ENCODE peak calls at places on chromosome 12, in seven cellular contexts. One of them, this sample, is unnamed.
A peak's percentile ranks its signal among the peaks of the same experiment; 100 is the strongest.

GRCh38 chr12:4579305-4580097 is 17.5 kb downstream of the DYRK4 start:
- DNase-seq in C1 segment of cervical spinal cord: no peak
- DNase-seq in KBM-7: peak; percentile 58
- DNase-seq in activated T-cell treated with anti-CD3 and anti-CD28 coated beads, Interleukin-2, amount 50 U/mL, for 72 hours: no peak
- DNase-seq in NCI-H510A: no peak
- DNase-seq in glutamatergic neuron: no peak
- DNase-seq in neuronal stem cell: peak; percentile 38
- DNase-seq in this sample: peak; percentile 51

GRCh38 chr12:57456145-57456700 is 1.1 kb downstream of the INHBE start:
- DNase-seq in KBM-7: peak; percentile 72
- DNase-seq in glutamatergic neuron: peak; percentile 58
- DNase-seq in activated T-cell treated with anti-CD3 and anti-CD28 coated beads, Interleukin-2, amount 50 U/mL, for 72 hours: peak; percentile 71
- DNase-seq in NCI-H510A: peak; percentile 47
- DNase-seq in neuronal stem cell: peak; percentile 51
- DNase-seq in C1 segment of cervical spinal cord: no peak
- DNase-seq in this sample: peak; percentile 35

GRCh38 chr12:82326905-82327503 is 31.2 kb downstream of the CCDC59 start:
- DNase-seq in KBM-7: peak; percentile 20
- DNase-seq in activated T-cell treated with anti-CD3 and anti-CD28 coated beads, Interleukin-2, amount 50 U/mL, for 72 hours: no peak
- DNase-seq in neuronal stem cell: no peak
- DNase-seq in NCI-H510A: no peak
- DNase-seq in C1 segment of cervical spinal cord: no peak
- DNase-seq in glutamatergic neuron: no peak
- DNase-seq in this sample: no peak

GRCh38 chr12:91127751-91128150 is 16.5 kb upstream of the LUM start:
- DNase-seq in KBM-7: no peak
- DNase-seq in C1 segment of cervical spinal cord: no peak
- DNase-seq in neuronal stem cell: no peak
- DNase-seq in activated T-cell treated with anti-CD3 and anti-CD28 coated beads, Interleukin-2, amount 50 U/mL, for 72 hours: no peak
- DNase-seq in glutamatergic neuron: no peak
- DNase-seq in NCI-H510A: no peak
- DNase-seq in this sample: no peak

GRCh38 chr12:212383-212798 is 1.6 kb downstream of the SLC6A12 start:
- DNase-seq in NCI-H510A: no peak
- DNase-seq in KBM-7: no peak
- DNase-seq in neuronal stem cell: no peak
- DNase-seq in activated T-cell treated with anti-CD3 and anti-CD28 coated beads, Interleukin-2, amount 50 U/mL, for 72 hours: no peak
- DNase-seq in glutamatergic neuron: no peak
- DNase-seq in C1 segment of cervical spinal cord: no peak
- DNase-seq in this sample: no peak

GRCh38 chr12:108570743-108571603 is 8.6 kb downstream of the ISCU start:
- DNase-seq in neuronal stem cell: no peak
- DNase-seq in C1 segment of cervical spinal cord: no peak
- DNase-seq in NCI-H510A: no peak
- DNase-seq in glutamatergic neuron: no peak
- DNase-seq in activated T-cell treated with anti-CD3 and anti-CD28 coated beads, Interleukin-2, amount 50 U/mL, for 72 hours: no peak
- DNase-seq in KBM-7: peak; percentile 56
- DNase-seq in this sample: no peak

GRCh38 chr12:49983892-49984291 is 11.1 kb downstream of the AQP6 start:
- DNase-seq in neuronal stem cell: no peak
- DNase-seq in KBM-7: no peak
- DNase-seq in C1 segment of cervical spinal cord: no peak
- DNase-seq in glutamatergic neuron: no peak
- DNase-seq in activated T-cell treated with anti-CD3 and anti-CD28 coated beads, Interleukin-2, amount 50 U/mL, for 72 hours: no peak
- DNase-seq in NCI-H510A: no peak
- DNase-seq in this sample: no peak

GRCh38 chr12:119258149-119258548 is 76.4 kb upstream of the CCDC60 start:
- DNase-seq in KBM-7: peak; percentile 44
- DNase-seq in neuronal stem cell: no peak
- DNase-seq in activated T-cell treated with anti-CD3 and anti-CD28 coated beads, Interleukin-2, amount 50 U/mL, for 72 hours: no peak
- DNase-seq in NCI-H510A: peak; percentile 66
- DNase-seq in C1 segment of cervical spinal cord: no peak
- DNase-seq in glutamatergic neuron: no peak
- DNase-seq in this sample: peak; percentile 2

GRCh38 chr12:88448337-88448944 is 131.8 kb downstream of the KITLG start:
- DNase-seq in activated T-cell treated with anti-CD3 and anti-CD28 coated beads, Interleukin-2, amount 50 U/mL, for 72 hours: no peak
- DNase-seq in KBM-7: no peak
- DNase-seq in neuronal stem cell: no peak
- DNase-seq in glutamatergic neuron: no peak
- DNase-seq in C1 segment of cervical spinal cord: no peak
- DNase-seq in NCI-H510A: peak; percentile 50
- DNase-seq in this sample: no peak

GRCh38 chr12:68361953-68362352 is 29.8 kb upstream of the MDM1 start:
- DNase-seq in neuronal stem cell: no peak
- DNase-seq in C1 segment of cervical spinal cord: no peak
- DNase-seq in activated T-cell treated with anti-CD3 and anti-CD28 coated beads, Interleukin-2, amount 50 U/mL, for 72 hours: no peak
- DNase-seq in glutamatergic neuron: no peak
- DNase-seq in NCI-H510A: no peak
- DNase-seq in KBM-7: no peak
- DNase-seq in this sample: no peak

GRCh38 chr12:111788178-111788654 is 21.5 kb downstream of the ALDH2 start:
- DNase-seq in C1 segment of cervical spinal cord: no peak
- DNase-seq in glutamatergic neuron: peak; percentile 32
- DNase-seq in neuronal stem cell: no peak
- DNase-seq in activated T-cell treated with anti-CD3 and anti-CD28 coated beads, Interleukin-2, amount 50 U/mL, for 72 hours: no peak
- DNase-seq in KBM-7: peak; percentile 73
- DNase-seq in NCI-H510A: no peak
- DNase-seq in this sample: peak; percentile 32

GRCh38 chr12:39359644-39360043 is 83.3 kb downstream of the KIF21A start:
- DNase-seq in NCI-H510A: no peak
- DNase-seq in KBM-7: no peak
- DNase-seq in neuronal stem cell: no peak
- DNase-seq in activated T-cell treated with anti-CD3 and anti-CD28 coated beads, Interleukin-2, amount 50 U/mL, for 72 hours: no peak
- DNase-seq in glutamatergic neuron: no peak
- DNase-seq in C1 segment of cervical spinal cord: no peak
- DNase-seq in this sample: no peak

GRCh38 chr12:26648584-26648983 is 184.4 kb downstream of the ITPR2 start:
- DNase-seq in activated T-cell treated with anti-CD3 and anti-CD28 coated beads, Interleukin-2, amount 50 U/mL, for 72 hours: no peak
- DNase-seq in NCI-H510A: no peak
- DNase-seq in KBM-7: no peak
- DNase-seq in neuronal stem cell: no peak
- DNase-seq in C1 segment of cervical spinal cord: no peak
- DNase-seq in glutamatergic neuron: no peak
- DNase-seq in this sample: no peak

GRCh38 chr12:46218509-46219095 is 50.2 kb downstream of the SLC38A1 start:
- DNase-seq in neuronal stem cell: no peak
- DNase-seq in glutamatergic neuron: no peak
- DNase-seq in C1 segment of cervical spinal cord: no peak
- DNase-seq in activated T-cell treated with anti-CD3 and anti-CD28 coated beads, Interleukin-2, amount 50 U/mL, for 72 hours: peak; percentile 31
- DNase-seq in KBM-7: no peak
- DNase-seq in NCI-H510A: no peak
- DNase-seq in this sample: no peak

GRCh38 chr12:101969-102878 is 35.7 kb downstream of the IQSEC3 start:
- DNase-seq in glutamatergic neuron: no peak
- DNase-seq in KBM-7: no peak
- DNase-seq in NCI-H510A: no peak
- DNase-seq in neuronal stem cell: peak; percentile 54
- DNase-seq in C1 segment of cervical spinal cord: no peak
- DNase-seq in activated T-cell treated with anti-CD3 and anti-CD28 coated beads, Interleukin-2, amount 50 U/mL, for 72 hours: peak; percentile 6
- DNase-seq in this sample: no peak

GRCh38 chr12:7667025-7667575 is 1.4 kb upstream of the APOBEC1 start:
- DNase-seq in C1 segment of cervical spinal cord: no peak
- DNase-seq in glutamatergic neuron: no peak
- DNase-seq in KBM-7: peak; percentile 86
- DNase-seq in activated T-cell treated with anti-CD3 and anti-CD28 coated beads, Interleukin-2, amount 50 U/mL, for 72 hours: no peak
- DNase-seq in NCI-H510A: no peak
- DNase-seq in neuronal stem cell: no peak
- DNase-seq in this sample: no peak

GRCh38 chr12:53004582-53004981 is 1.7 kb upstream of the EIF4B start:
- DNase-seq in glutamatergic neuron: no peak
- DNase-seq in C1 segment of cervical spinal cord: no peak
- DNase-seq in neuronal stem cell: no peak
- DNase-seq in KBM-7: no peak
- DNase-seq in activated T-cell treated with anti-CD3 and anti-CD28 coated beads, Interleukin-2, amount 50 U/mL, for 72 hours: no peak
- DNase-seq in NCI-H510A: no peak
- DNase-seq in this sample: no peak

GRCh38 chr12:93302331-93303229 is 75.1 kb upstream of the NUDT4 start:
- DNase-seq in C1 segment of cervical spinal cord: no peak
- DNase-seq in neuronal stem cell: no peak
- DNase-seq in glutamatergic neuron: no peak
- DNase-seq in NCI-H510A: no peak
- DNase-seq in KBM-7: peak; percentile 18
- DNase-seq in activated T-cell treated with anti-CD3 and anti-CD28 coated beads, Interleukin-2, amount 50 U/mL, for 72 hours: no peak
- DNase-seq in this sample: peak; percentile 57